ENCODE peak calls at places on chromosome 12, in six cellular contexts. S is astrocyte of the cerebellum, Q is GM20000, J is GM06990, U is B cell, V is MM.1S. L is an unnamed sample.
A peak's percentile ranks its signal among the peaks of the same experiment; 100 is the strongest.

GRCh38 chr12:93466625-93467350 is 526 bp upstream of the MRPL42 start:
- DNase-seq in S (no peak), Q (no peak), J (no peak), U (no peak), V (no peak), L (no peak)

GRCh38 chr12:77032406-77032805 is 33.0 kb downstream of the E2F7 start:
- DNase-seq in S (no peak), Q (no peak), J (no peak), U (no peak), V (no peak), L (no peak)

GRCh38 chr12:49098035-49098451 is 3.4 kb upstream of the DHH start:
- DNase-seq in S (no peak), Q (peak; percentile 76), J (no peak), U (peak; percentile 67), V (peak; percentile 29), L (peak; percentile 76)

GRCh38 chr12:113197518-113198077 is 12.1 kb downstream of the RITA1 start:
- DNase-seq in S (no peak), Q (no peak), J (no peak), U (no peak), V (no peak), L (no peak)

GRCh38 chr12:24600559-24600958 is 348.3 kb downstream of the BCAT1 start:
- DNase-seq in S (no peak), Q (no peak), J (no peak), U (no peak), V (no peak), L (no peak)

GRCh38 chr12:113241191-113242017 is 20.1 kb downstream of the TPCN1 start:
- DNase-seq in S (no peak), Q (no peak), J (no peak), U (no peak), V (peak; percentile 19), L (no peak)

GRCh38 chr12:131542351-131542750 is 168.5 kb upstream of the SFSWAP start:
- DNase-seq in S (no peak), Q (no peak), J (no peak), U (no peak), V (no peak), L (no peak)

GRCh38 chr12:132327351-132328171 is 1.8 kb downstream of the GALNT9 start:
- DNase-seq in S (peak; percentile 5), Q (no peak), J (no peak), U (no peak), V (no peak), L (no peak)

GRCh38 chr12:131950182-131950913 is 606 bp downstream of the EP400 start:
- DNase-seq in S (no peak), Q (peak; percentile 56), J (peak; percentile 64), U (peak; percentile 50), V (peak; percentile 19), L (peak; percentile 41)

GRCh38 chr12:65858831-65859230 is 34.5 kb downstream of the HMGA2 start:
- DNase-seq in S (no peak), Q (no peak), J (no peak), U (no peak), V (no peak), L (no peak)

GRCh38 chr12:118689793-118690192 is 291.5 kb upstream of the SRRM4 start:
- DNase-seq in S (no peak), Q (no peak), J (peak; percentile 67), U (no peak), V (no peak), L (no peak)

GRCh38 chr12:116343331-116343884 is 65.9 kb upstream of the MED13L start:
- DNase-seq in S (no peak), Q (no peak), J (no peak), U (no peak), V (no peak), L (no peak)

GRCh38 chr12:123064356-123064755 is 83.9 kb downstream of the ARL6IP4 start:
- DNase-seq in S (no peak), Q (no peak), J (no peak), U (no peak), V (no peak), L (no peak)

GRCh38 chr12:123479442-123480180 is 21.7 kb downstream of the SNRNP35 start:
- DNase-seq in S (no peak), Q (no peak), J (no peak), U (no peak), V (no peak), L (no peak)

GRCh38 chr12:124551268-124552144 is 15.9 kb downstream of the NCOR2 start:
- DNase-seq in S (no peak), Q (no peak), J (peak; percentile 53), U (peak; percentile 71), V (no peak), L (peak; percentile 42)

GRCh38 chr12:66239295-66239694 is 50.3 kb downstream of the IRAK3 start:
- DNase-seq in S (no peak), Q (no peak), J (no peak), U (no peak), V (no peak), L (no peak)

GRCh38 chr12:113862570-113863454 is 103.3 kb downstream of the RBM19 start:
- DNase-seq in S (peak; percentile 29), Q (peak; percentile 64), J (peak; percentile 48), U (no peak), V (no peak), L (no peak)

GRCh38 chr12:48159976-48160525 is 2.7 kb upstream of the ASB8 start:
- DNase-seq in S (no peak), Q (no peak), J (no peak), U (no peak), V (no peak), L (no peak)

GRCh38 chr12:105930612-105931011 is 208.1 kb downstream of the NUAK1 start:
- DNase-seq in S (no peak), Q (no peak), J (no peak), U (no peak), V (no peak), L (no peak)

GRCh38 chr12:112163056-112163455 is 37.7 kb downstream of the TRAFD1 start:
- DNase-seq in S (no peak), Q (no peak), J (no peak), U (no peak), V (no peak), L (no peak)

GRCh38 chr12:120125792-120126634 is 9.5 kb upstream of the RAB35 start:
- DNase-seq in S (no peak), Q (no peak), J (no peak), U (no peak), V (no peak), L (no peak)

GRCh38 chr12:96198970-96199369 is 4.8 kb downstream of the ELK3 start:
- DNase-seq in S (peak; percentile 71), Q (no peak), J (peak; percentile 56), U (no peak), V (no peak), L (no peak)

DNA sequence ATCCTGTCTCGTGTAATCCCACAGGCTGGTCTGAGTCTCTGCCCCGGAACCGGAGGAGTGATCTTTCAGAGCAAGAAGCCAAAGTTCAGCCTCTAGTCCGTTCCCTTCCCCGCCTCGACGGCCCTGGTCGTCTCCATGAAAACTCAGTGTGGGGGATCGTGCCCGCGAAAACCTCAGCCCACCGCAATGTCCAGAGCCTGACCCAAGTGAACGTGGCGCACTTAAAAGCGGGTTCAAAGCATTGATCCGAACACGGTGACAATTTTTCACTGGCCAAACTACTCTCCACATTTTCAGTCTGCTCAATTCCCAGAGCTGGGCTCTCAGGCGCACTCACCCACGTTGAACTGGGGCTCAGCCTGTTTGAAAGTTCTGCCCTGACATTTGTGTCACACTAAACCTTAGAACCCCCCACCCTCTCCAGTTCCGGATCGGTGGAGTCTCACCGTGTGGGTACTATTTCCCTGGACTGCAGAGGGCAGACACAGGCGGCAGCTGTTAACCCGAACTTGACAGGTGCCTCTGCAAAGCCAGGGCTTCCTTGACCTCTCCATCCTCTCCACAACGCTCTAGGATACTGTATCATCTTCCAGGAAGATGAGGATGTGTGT is 883 bp upstream of the PRICKLE1 start:
- DNase-seq in S (no peak), Q (peak; percentile 29), J (peak; percentile 47), U (peak; percentile 26), V (peak; percentile 16), L (peak; percentile 29)
- TF ChIP-seq CTCF in S (no peak), Q (no peak), J (no peak), U (no peak), V (no peak), L (no peak)

DNA sequence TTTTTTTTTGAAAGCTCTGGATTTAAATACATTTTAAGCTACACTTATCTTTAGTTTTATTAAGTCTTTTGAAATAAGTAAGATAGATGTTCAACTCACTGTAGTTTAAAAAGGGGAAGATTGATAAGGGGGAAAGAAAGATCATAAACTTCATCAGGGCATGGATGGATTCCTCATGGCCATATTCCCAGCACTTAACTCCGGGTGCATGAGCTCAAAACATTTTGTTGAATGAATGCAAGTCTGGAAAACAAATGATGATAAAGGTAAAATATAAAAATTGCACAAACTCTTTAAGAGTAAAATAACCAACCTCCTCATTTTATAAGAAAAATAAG is 4.3 kb upstream of the IGF1 start:
- DNase-seq in S (no peak), Q (no peak), J (no peak), U (no peak), V (no peak), L (no peak)
- TF ChIP-seq CTCF in S (no peak), Q (no peak), J (no peak), U (peak; percentile 71), V (no peak), L (peak; percentile 11)

GRCh38 chr12:91178139-91178561 is 4.5 kb downstream of the DCN start:
- DNase-seq in S (no peak), Q (no peak), J (peak; percentile 6), U (no peak), V (peak; percentile 40), L (no peak)
- TF ChIP-seq CTCF in S (peak; percentile 48), Q (no peak), J (peak; percentile 40), U (no peak), V (peak; percentile 64), L (no peak)

GRCh38 chr12:110245278-110245868 is 35.7 kb upstream of the ATP2A2 start:
- DNase-seq in S (no peak), Q (peak; percentile 52), J (peak; percentile 33), U (peak; percentile 37), V (peak; percentile 9), L (peak; percentile 14)
- TF ChIP-seq CTCF in S (peak; percentile 8), Q (peak; percentile 62), J (peak; percentile 87), U (peak; percentile 65), V (peak; percentile 60), L (no peak)

DNA sequence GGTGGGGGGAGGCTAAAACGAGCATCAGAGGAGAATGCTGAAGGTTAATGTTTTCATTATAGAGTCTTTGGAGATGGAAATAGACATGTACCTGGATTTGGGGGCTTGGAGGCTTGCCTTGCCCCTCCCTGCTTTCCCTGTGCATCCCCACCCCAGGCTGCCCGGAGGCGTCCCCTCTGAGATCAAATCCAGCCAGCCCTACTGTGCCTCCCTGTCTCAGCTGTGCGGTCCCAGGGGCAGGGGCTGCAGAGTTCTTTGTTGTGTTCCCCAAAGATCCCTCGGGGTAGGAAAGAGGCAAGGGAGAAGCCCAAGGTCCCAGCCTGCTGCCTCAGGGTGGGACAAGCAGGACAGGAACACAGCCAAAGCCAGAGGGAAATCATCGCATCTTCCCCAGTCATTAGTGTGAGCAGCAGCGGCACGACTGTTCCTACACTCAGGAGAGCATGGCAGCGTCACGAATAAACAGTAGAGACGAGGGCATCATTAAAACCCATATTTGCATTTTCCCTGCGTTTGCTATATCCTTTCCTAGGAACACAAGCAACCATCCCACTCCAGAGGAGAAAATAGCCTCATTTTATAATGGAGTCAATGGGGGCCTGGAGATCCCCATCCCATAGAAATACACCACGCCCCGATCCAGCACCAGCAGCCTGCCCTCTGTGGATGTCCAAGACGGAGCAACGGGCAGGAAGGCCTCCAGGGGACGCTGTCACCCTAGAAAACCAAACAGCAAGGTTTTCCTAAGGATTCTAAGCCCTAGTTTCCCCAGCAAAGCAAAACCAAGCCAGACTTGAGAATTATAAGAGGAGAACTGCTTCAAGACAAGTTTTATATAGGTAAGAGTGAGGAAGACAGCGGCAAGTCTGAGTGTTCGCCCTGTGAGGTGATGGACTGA is 32.4 kb downstream of the ANO2 start:
- DNase-seq in S (no peak), Q (no peak), J (no peak), U (no peak), V (peak; percentile 27), L (peak; percentile 70)
- TF ChIP-seq CTCF in S (peak; percentile 18), Q (no peak), J (peak; percentile 25), U (no peak), V (peak; percentile 82), L (peak; percentile 70)